ENCODE peak calls at places on chromosomes 1 and 21, in four cellular contexts. A, C, S and Z are unnamed samples.

GRCh38 chr21:42234464-42235241 is 15.7 kb downstream of the ABCG1 start:
- DNase-seq in A (peak; percentile 90), C (peak; percentile 64), S (peak; percentile 88), Z (peak; percentile 82)

GRCh38 chr1:6962390-6962955 is 177.2 kb downstream of the CAMTA1 start:
- DNase-seq in A (peak; percentile 94), C (peak; percentile 21), S (peak; percentile 91), Z (peak; percentile 54)

GRCh38 chr1:40877681-40878080 is 15.5 kb upstream of the CITED4 start:
- DNase-seq in A (peak; percentile 58), C (peak; percentile 45), S (peak; percentile 27), Z (no peak)

GRCh38 chr1:178388398-178389161 is 108.2 kb downstream of the CLEC20A start:
- DNase-seq in A (peak; percentile 27), C (no peak), S (no peak), Z (no peak)

GRCh38 chr1:9689011-9689706 is 37.6 kb downstream of the PIK3CD start:
- DNase-seq in A (peak; percentile 92), C (peak; percentile 85), S (peak; percentile 89), Z (peak; percentile 94)

GRCh38 chr1:54810144-54810942 is 9.2 kb upstream of the TTC22 start:
- DNase-seq in A (peak; percentile 87), C (peak; percentile 74), S (peak; percentile 80), Z (peak; percentile 88)

GRCh38 chr1:41617336-41617735 is 132.9 kb upstream of the EDN2 start:
- DNase-seq in A (no peak), C (no peak), S (no peak), Z (no peak)

GRCh38 chr1:160117709-160118183 is 2.2 kb downstream of the ATP1A2 start:
- DNase-seq in A (no peak), C (no peak), S (no peak), Z (no peak)

GRCh38 chr1:10782491-10783244 is 13.8 kb downstream of the CASZ1 start:
- DNase-seq in A (no peak), C (no peak), S (no peak), Z (no peak)

GRCh38 chr1:237226177-237226944 is 184.4 kb downstream of the RYR2 start:
- DNase-seq in A (no peak), C (no peak), S (no peak), Z (no peak)

GRCh38 chr1:203368624-203369451 is 17.9 kb upstream of the FMOD start:
- DNase-seq in A (no peak), C (no peak), S (no peak), Z (no peak)

GRCh38 chr1:194068444-194069167 is 882.2 kb upstream of the B3GALT2 start:
- DNase-seq in A (no peak), C (no peak), S (no peak), Z (no peak)

GRCh38 chr21:26154776-26155175 is 15.8 kb downstream of the APP start:
- DNase-seq in A (no peak), C (no peak), S (no peak), Z (no peak)

GRCh38 chr1:151147685-151148084 is 1.3 kb upstream of the SEMA6C start:
- DNase-seq in A (no peak), C (no peak), S (no peak), Z (no peak)

GRCh38 chr1:1779691-1780597 is 1.7 kb upstream of the NADK start:
- DNase-seq in A (no peak), C (no peak), S (peak; percentile 85), Z (peak; percentile 82)

GRCh38 chr1:90922202-90922601 is 99.6 kb downstream of the ZNF644 start:
- DNase-seq in A (no peak), C (no peak), S (no peak), Z (no peak)

GRCh38 chr1:150997949-150998348 is 8.8 kb downstream of the MINDY1 start:
- DNase-seq in A (no peak), C (no peak), S (no peak), Z (no peak)

GRCh38 chr1:12053752-12054548 is 9.2 kb upstream of the TNFRSF8 start:
- DNase-seq in A (peak; percentile 85), C (no peak), S (peak; percentile 55), Z (peak; percentile 71)

GRCh38 chr1:59434336-59434735 is 137.4 kb downstream of the FGGY start:
- DNase-seq in A (no peak), C (no peak), S (peak; percentile 16), Z (no peak)

GRCh38 chr21:46550511-46550941 is 54.4 kb downstream of the S100B start:
- DNase-seq in A (no peak), C (no peak), S (peak; percentile 59), Z (no peak)

GRCh38 chr1:192153276-192153675 is 5.0 kb upstream of the RGS18 start:
- DNase-seq in A (no peak), C (no peak), S (no peak), Z (no peak)

DNA sequence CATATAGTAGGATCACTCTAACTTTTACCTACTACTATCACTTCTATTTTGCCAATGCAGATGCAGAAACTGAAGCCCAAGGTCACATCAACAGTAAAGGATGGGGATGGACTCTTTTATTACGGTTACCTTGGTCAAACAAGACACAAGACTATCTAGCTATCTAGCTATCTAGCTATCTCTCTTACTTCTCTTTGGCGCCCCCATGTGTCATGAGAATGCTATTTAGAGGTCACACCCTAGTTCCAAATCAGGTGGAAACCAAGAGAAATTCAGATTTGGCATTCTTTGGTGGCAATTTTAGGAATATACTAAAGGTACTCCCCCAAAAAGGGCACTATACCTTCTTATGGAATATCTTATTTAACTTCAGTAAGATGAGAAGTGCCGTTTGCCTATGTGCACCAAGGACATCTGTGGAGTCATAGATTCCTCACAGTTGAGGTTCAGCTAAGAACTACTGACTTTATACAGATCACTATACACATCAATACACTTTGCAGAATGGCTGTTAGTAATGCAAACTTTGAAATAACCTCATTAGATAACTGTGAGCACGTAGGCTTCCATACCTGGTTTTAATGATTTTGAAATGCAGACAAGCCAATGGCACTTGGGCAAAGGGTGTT is 6.7 kb downstream of the ZNF648 start:
- DNase-seq in A (peak; percentile 58), C (peak; percentile 34), S (peak; percentile 79), Z (peak; percentile 73)
- TF ChIP-seq CTCF in A (no peak), C (peak; percentile 40), S (peak; percentile 74), Z (peak; percentile 70)

GRCh38 chr21:34807881-34808568 is 139.2 kb downstream of the CLIC6 start:
- DNase-seq in A (no peak), C (no peak), S (peak; percentile 87), Z (no peak)

GRCh38 chr21:34805157-34805556 is 136.4 kb downstream of the CLIC6 start:
- DNase-seq in A (no peak), C (no peak), S (no peak), Z (no peak)

GRCh38 chr21:34808569-34809204 is 139.9 kb downstream of the CLIC6 start:
- DNase-seq in A (no peak), C (no peak), S (no peak), Z (no peak)

GRCh38 chr21:34806423-34806822 is 137.6 kb downstream of the CLIC6 start:
- DNase-seq in A (no peak), C (no peak), S (no peak), Z (no peak)

GRCh38 chr21:34807146-34807880 is 138.5 kb downstream of the CLIC6 start:
- DNase-seq in A (no peak), C (no peak), S (peak; percentile 87), Z (peak; percentile 66)
- TF ChIP-seq CTCF in A (no peak), C (no peak), S (no peak), Z (no peak)

GRCh38 chr21:27764056-27764455 is 797.2 kb upstream of the ADAMTS5 start:
- DNase-seq in A (no peak), C (no peak), S (no peak), Z (no peak)

GRCh38 chr21:27761623-27762022 is 794.7 kb upstream of the ADAMTS5 start:
- DNase-seq in A (no peak), C (no peak), S (no peak), Z (no peak)

GRCh38 chr21:27759820-27760219 is 792.9 kb upstream of the ADAMTS5 start:
- DNase-seq in A (no peak), C (no peak), S (no peak), Z (no peak)

GRCh38 chr21:27756191-27756590 is 789.3 kb upstream of the ADAMTS5 start:
- DNase-seq in A (no peak), C (no peak), S (no peak), Z (no peak)

DNA sequence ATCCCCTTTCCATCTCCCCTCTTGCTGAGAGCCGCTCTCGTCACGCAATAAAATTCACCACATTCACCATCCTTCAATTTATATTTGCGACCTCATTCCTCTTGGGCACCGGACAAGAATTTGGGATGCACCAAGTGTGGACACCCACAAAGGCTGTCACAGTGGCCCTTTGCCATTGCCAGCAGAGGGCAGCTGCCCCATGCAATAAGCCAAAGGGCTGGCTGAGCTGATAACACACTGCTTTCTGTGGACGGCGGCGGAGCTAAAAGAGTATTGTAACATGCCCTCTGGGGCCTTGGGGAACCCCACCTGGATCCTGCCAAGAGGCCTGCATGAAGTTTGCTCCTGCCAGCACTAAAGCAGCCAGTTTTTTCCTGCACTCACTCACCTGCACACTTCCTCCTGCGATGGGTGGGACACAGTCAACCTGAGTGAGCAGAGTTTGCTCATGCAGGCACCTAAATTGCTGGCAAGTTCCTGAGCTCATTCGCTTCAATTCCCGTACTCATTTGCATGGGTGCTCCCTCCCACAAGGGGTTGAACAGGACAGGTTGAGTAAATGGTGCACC is 792.3 kb upstream of the ADAMTS5 start:
- DNase-seq in A (peak; percentile 16), C (peak; percentile 49), S (no peak), Z (no peak)
- TF ChIP-seq CTCF in A (no peak), C (peak; percentile 54), S (no peak), Z (no peak)

DNA sequence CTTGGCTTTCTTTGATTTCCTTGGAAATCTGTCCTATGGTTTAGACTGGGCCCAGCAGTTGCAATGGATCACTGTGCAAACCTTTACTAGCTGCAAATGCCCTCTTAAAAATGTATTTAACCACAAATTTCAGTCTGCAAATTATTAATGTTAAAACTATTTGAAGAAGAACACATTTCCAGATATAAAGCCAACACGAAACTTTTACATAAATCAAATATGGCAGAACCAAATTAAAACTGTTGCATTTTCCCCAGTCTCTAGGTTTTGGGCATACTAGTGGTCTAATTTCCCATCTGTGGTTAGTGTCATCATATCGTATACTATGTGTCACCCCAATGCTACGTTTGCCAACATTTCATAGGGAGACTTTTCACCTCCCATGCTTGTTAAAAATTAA is 52.3 kb downstream of the HMCN1 start:
- DNase-seq in A (no peak), C (no peak), S (no peak), Z (no peak)
- TF ChIP-seq CTCF in A (no peak), C (no peak), S (no peak), Z (no peak)